ENCODE peak calls at places on chromosome 2, in eight cellular contexts. G is hypothalamus; E is activated CD4-positive, alpha-beta T cell treated with anti-CD3 and anti-CD28 coated beads, Interleukin-2, amount 50 U/mL, for 24 hours; J is neural crest cell; X is dermis blood vessel endothelial cell; Y is GM10248; F is EL; N is activated naive CD4-positive, alpha-beta T cell. Q is an unnamed sample.

GRCh38 chr2:117862459-117862858 is 48.0 kb downstream of the DDX18 start:
- DNase-seq in E (no peak), F (no peak), G (no peak), J (no peak), X (no peak), Y (no peak), N (no peak), Q (no peak)

GRCh38 chr2:192162392-192163042 is 32.2 kb downstream of the TMEFF2 start:
- DNase-seq in Y (peak; percentile 17), F (peak; percentile 69), X (peak; percentile 89), N (peak; percentile 48), E (peak; percentile 72), G (peak; percentile 28), J (peak; percentile 73), Q (no peak)

GRCh38 chr2:191386938-191387536 is 141.8 kb downstream of the MYO1B start:
- DNase-seq in N (no peak), X (peak; percentile 77), Y (no peak), J (no peak), G (no peak), E (no peak), F (peak; percentile 87), Q (no peak)

GRCh38 chr2:210399440-210400041 is 77.0 kb downstream of the LANCL1 start:
- DNase-seq in X (peak; percentile 42), N (no peak), J (no peak), F (peak; percentile 8), Y (no peak), E (no peak), G (no peak), Q (no peak)

GRCh38 chr2:20803287-20803686 is 19.6 kb downstream of the LDAH start:
- DNase-seq in E (no peak), F (no peak), X (no peak), Y (no peak), N (no peak), G (no peak), J (no peak), Q (no peak)

GRCh38 chr2:144523606-144524131 is 3.8 kb upstream of the ZEB2 start:
- DNase-seq in G (no peak), J (no peak), N (no peak), E (no peak), F (peak; percentile 33), X (peak; percentile 19), Y (no peak), Q (no peak)

GRCh38 chr2:85257359-85258193 is 70.2 kb downstream of the TGOLN2 start:
- DNase-seq in J (no peak), G (no peak), X (peak; percentile 74), Y (no peak), F (peak; percentile 37), E (no peak), N (no peak), Q (no peak)

GRCh38 chr2:41870948-41871522 is 176.8 kb upstream of the PKDCC start:
- DNase-seq in N (no peak), J (peak; percentile 20), Y (no peak), E (no peak), X (peak; percentile 7), G (no peak), F (peak; percentile 10), Q (no peak)

GRCh38 chr2:168138911-168139310 is 108.5 kb downstream of the STK39 start:
- DNase-seq in G (no peak), F (no peak), Y (no peak), E (no peak), X (no peak), J (no peak), N (no peak), Q (no peak)

GRCh38 chr2:134796373-134796772 is 42.0 kb upstream of the ACMSD start:
- DNase-seq in X (no peak), Y (no peak), G (no peak), N (no peak), F (no peak), J (no peak), E (no peak), Q (no peak)

GRCh38 chr2:32172870-32173269 is 7.2 kb downstream of the SLC30A6 start:
- DNase-seq in X (no peak), Y (no peak), N (no peak), F (no peak), G (no peak), E (no peak), J (no peak), Q (no peak)

GRCh38 chr2:19435815-19436214 is 77.4 kb upstream of the OSR1 start:
- DNase-seq in N (no peak), X (no peak), Y (no peak), E (no peak), F (peak; percentile 49), J (no peak), G (no peak), Q (no peak)

GRCh38 chr2:51222106-51222505 is 190.2 kb upstream of the NRXN1 start:
- DNase-seq in J (no peak), F (no peak), E (no peak), G (no peak), X (no peak), N (no peak), Y (no peak), Q (no peak)

GRCh38 chr2:3868012-3868411 is 164.6 kb downstream of the DCDC2C start:
- DNase-seq in G (no peak), X (no peak), E (no peak), Y (no peak), J (no peak), F (no peak), N (no peak), Q (no peak)

GRCh38 chr2:94879982-94880377 is 8.8 kb downstream of the TEKT4 start:
- DNase-seq in F (no peak), X (no peak), E (no peak), G (no peak), Y (no peak), J (no peak), N (no peak), Q (no peak)

GRCh38 chr2:99880148-99880983 is 262.0 kb downstream of the AFF3 start:
- DNase-seq in N (no peak), E (no peak), F (peak; percentile 97), X (peak; percentile 87), G (no peak), Y (no peak), J (no peak), Q (peak; percentile 87)

GRCh38 chr2:240915526-240916335 is 9.6 kb downstream of the CROCC2 start:
- DNase-seq in J (no peak), Y (no peak), N (no peak), F (no peak), G (no peak), E (no peak), X (no peak), Q (no peak)

GRCh38 chr2:238032755-238033337 is 28.0 kb upstream of the SCLY start:
- DNase-seq in N (no peak), F (no peak), X (peak; percentile 17), G (no peak), E (no peak), J (no peak), Y (peak; percentile 43), Q (no peak)

GRCh38 chr2:156486175-156486574 is 50.0 kb downstream of the GPD2 start:
- DNase-seq in J (no peak), E (no peak), F (peak; percentile 16), N (no peak), X (peak; percentile 8), Y (no peak), G (no peak), Q (no peak)

Q was measured in C1 segment of cervical spinal cord.